ENCODE peak calls at places on chromosomes 5 and 9, in ten cellular contexts. I is hepatocyte; A is heart left ventricle; B is WERI-Rb-1; O is MM.1S; H is uterus; T is substantia nigra; L is aorta; M is CD4-positive, alpha-beta T cell; D is sigmoid colon. F is an unnamed sample.

GRCh38 chr9:86405086-86405491 is 50.9 kb upstream of the TUT7 start:
- DNase-seq in I (no peak), A (no peak), B (no peak), O (no peak), H (no peak), T (no peak), L (no peak), M (no peak), D (no peak), F (no peak)

GRCh38 chr5:52693279-52693678 is 94.4 kb upstream of the ITGA1 start:
- DNase-seq in I (peak; percentile 35), A (peak; percentile 46), B (peak; percentile 33), O (no peak), H (peak; percentile 34), T (no peak), L (no peak), M (peak; percentile 12), D (peak; percentile 66), F (peak; percentile 49)

GRCh38 chr9:109117856-109118801 is 1.6 kb downstream of the TMEM245 start:
- DNase-seq in I (peak; percentile 73), A (no peak), B (peak; percentile 65), O (no peak), H (no peak), T (no peak), L (no peak), M (peak; percentile 26), D (no peak), F (peak; percentile 96)

GRCh38 chr9:71743217-71743705 is 25.1 kb downstream of the CEMIP2 start:
- DNase-seq in I (no peak), A (no peak), B (no peak), O (no peak), H (no peak), T (no peak), L (no peak), M (no peak), D (no peak), F (no peak)

GRCh38 chr5:88660326-88660946 is 222.5 kb downstream of the MEF2C start:
- DNase-seq in I (no peak), A (no peak), B (peak; percentile 67), O (peak; percentile 91), H (no peak), T (no peak), L (no peak), M (no peak), D (no peak), F (peak; percentile 31)

GRCh38 chr5:2169862-2170820 is 287.4 kb upstream of the IRX4 start:
- DNase-seq in I (no peak), A (no peak), B (no peak), O (no peak), H (no peak), T (no peak), L (peak; percentile 21), M (no peak), D (no peak), F (no peak)

GRCh38 chr5:175520873-175521272 is 42.5 kb downstream of the SFXN1 start:
- DNase-seq in I (no peak), A (no peak), B (no peak), O (no peak), H (no peak), T (no peak), L (no peak), M (no peak), D (no peak), F (no peak)

GRCh38 chr9:82421498-82421897 is 432.9 kb downstream of the SPATA31D1 start:
- DNase-seq in I (no peak), A (no peak), B (no peak), O (no peak), H (no peak), T (no peak), L (peak; percentile 66), M (no peak), D (no peak), F (no peak)

GRCh38 chr5:159602434-159602833 is 272.1 kb upstream of the IL12B start:
- DNase-seq in I (no peak), A (no peak), B (no peak), O (no peak), H (no peak), T (no peak), L (no peak), M (no peak), D (no peak), F (no peak)

GRCh38 chr5:159610966-159611579 is 280.8 kb upstream of the IL12B start:
- DNase-seq in I (no peak), A (no peak), B (no peak), O (no peak), H (no peak), T (no peak), L (no peak), M (no peak), D (no peak), F (no peak)

GRCh38 chr5:159609359-159609758 is 279.1 kb upstream of the IL12B start:
- DNase-seq in I (no peak), A (no peak), B (no peak), O (no peak), H (no peak), T (no peak), L (no peak), M (no peak), D (no peak), F (no peak)

GRCh38 chr5:159601216-159601615 is 270.9 kb upstream of the IL12B start:
- DNase-seq in I (no peak), A (no peak), B (no peak), O (no peak), H (no peak), T (no peak), L (no peak), M (no peak), D (no peak), F (no peak)

DNA sequence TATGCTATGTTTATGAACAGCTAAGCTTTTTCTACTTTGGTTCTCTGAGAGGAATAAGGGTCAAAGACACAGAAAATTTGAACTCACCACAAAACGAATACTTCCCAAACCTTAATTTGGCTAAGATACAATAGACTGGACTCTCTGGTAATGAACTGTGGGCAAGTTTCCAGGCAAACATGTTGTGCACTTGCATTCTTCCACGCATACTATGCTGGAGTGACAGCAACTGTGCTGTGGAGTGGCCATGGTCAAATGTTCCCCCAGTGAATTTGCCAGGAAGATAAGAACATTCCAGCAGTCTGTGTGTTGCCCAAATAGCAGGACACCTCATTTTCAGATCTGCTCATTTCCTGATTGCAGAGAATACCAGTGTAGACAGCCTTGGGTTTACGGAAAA is 275.3 kb upstream of the IL12B start:
- DNase-seq in I (no peak), A (no peak), B (no peak), O (no peak), H (no peak), T (no peak), L (no peak), M (no peak), D (no peak), F (no peak)
- H3K27ac ChIP-seq in I (no peak overlapping the region), A (no peak overlapping the region), B (no peak overlapping the region), O (no peak overlapping the region), H (no peak overlapping the region), T (no peak overlapping the region), L (no peak overlapping the region), M (no peak overlapping the region), D (no peak overlapping the region), F (no peak overlapping the region)

GRCh38 chr9:16575142-16575877 is 295.2 kb downstream of the BNC2 start:
- DNase-seq in I (no peak), A (no peak), B (no peak), O (peak; percentile 6), H (peak; percentile 57), T (no peak), L (no peak), M (no peak), D (no peak), F (no peak)

GRCh38 chr9:16579872-16580432 is 290.5 kb downstream of the BNC2 start:
- DNase-seq in I (no peak), A (no peak), B (no peak), O (no peak), H (no peak), T (no peak), L (no peak), M (no peak), D (no peak), F (no peak)

GRCh38 chr9:16572005-16572727 is 298.3 kb downstream of the BNC2 start:
- DNase-seq in I (no peak), A (no peak), B (no peak), O (no peak), H (no peak), T (no peak), L (no peak), M (no peak), D (no peak), F (no peak)

GRCh38 chr9:16571127-16571848 is 299.2 kb downstream of the BNC2 start:
- DNase-seq in I (no peak), A (no peak), B (no peak), O (no peak), H (peak; percentile 67), T (no peak), L (no peak), M (no peak), D (no peak), F (no peak)

DNA sequence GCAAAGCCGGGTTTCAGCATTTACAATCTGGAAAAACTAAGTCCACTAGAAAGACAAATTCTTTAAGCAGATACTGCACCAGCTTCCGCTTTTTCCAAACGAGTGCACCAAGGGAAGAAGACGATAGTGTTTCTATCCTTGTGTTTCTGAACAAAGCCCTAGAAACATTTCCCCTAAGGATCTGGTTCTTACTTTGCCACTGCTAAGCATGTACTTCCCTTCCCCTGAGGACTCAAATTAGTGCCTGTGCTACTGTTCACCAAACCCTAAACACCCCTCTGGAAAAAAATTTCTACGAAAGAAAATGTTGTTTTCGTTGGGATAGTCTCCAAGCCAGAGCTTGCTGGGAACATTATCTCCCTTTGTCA is 294.6 kb downstream of the BNC2 start:
- DNase-seq in I (no peak), A (no peak), B (no peak), O (no peak), H (no peak), T (no peak), L (no peak), M (no peak), D (no peak), F (no peak)
- H3K27ac ChIP-seq in I (no peak overlapping the region), A (no peak overlapping the region), B (no peak overlapping the region), O (no peak overlapping the region), H (peak overlapping the region; percentile 77), T (no peak overlapping the region), L (no peak overlapping the region), M (no peak overlapping the region), D (peak overlapping the region; percentile 64), F (no peak overlapping the region)

DNA sequence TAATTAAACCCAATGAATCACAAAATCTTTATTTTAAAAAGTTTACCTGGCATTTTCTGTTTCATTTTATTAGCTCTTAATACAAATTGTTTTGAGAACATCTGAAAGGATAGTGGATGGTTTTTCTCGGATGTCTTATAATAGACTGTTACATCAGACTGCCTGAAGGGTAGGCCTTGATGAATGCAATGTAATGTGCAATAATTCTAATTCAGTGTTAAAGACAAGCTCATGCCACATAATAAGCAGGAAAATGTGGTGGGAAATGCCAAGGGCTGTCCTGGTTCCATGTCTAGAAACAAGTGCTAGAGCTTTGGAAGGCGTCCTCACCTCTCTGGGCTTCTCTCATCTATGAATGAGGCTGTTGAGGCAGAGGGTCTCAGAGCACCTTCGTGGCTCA is 148.1 kb downstream of the DEPDC1B start:
- DNase-seq in I (no peak), A (no peak), B (no peak), O (no peak), H (no peak), T (no peak), L (no peak), M (no peak), D (no peak), F (no peak)
- H3K27ac ChIP-seq in I (no peak overlapping the region), A (no peak overlapping the region), B (no peak overlapping the region), O (no peak overlapping the region), H (no peak overlapping the region), T (no peak overlapping the region), L (no peak overlapping the region), M (no peak overlapping the region), D (peak overlapping the region; percentile 76), F (no peak overlapping the region)

GRCh38 chr5:179322071-179323025 is 22.9 kb downstream of the ADAMTS2 start:
- DNase-seq in I (no peak), A (peak; percentile 56), B (no peak), O (no peak), H (no peak), T (no peak), L (peak; percentile 41), M (no peak), D (peak; percentile 64), F (no peak)
- H3K27ac ChIP-seq in I (no peak overlapping the region), A (no peak overlapping the region), B (no peak overlapping the region), O (no peak overlapping the region), H (no peak overlapping the region), T (no peak overlapping the region), L (no peak overlapping the region), M (no peak overlapping the region), D (no peak overlapping the region), F (no peak overlapping the region)

F was measured in RWPE1.